ENCODE peak calls at places on chromosomes 12 and 14, in nine cellular contexts. One of them, this sample, is unnamed. For H3K4me1, the result is how much of the 10 kb centered on the place peaks cover.

GRCh38 chr12:123242083-123242904 is 9.1 kb downstream of the MTRFR start:
- DNase-seq in neural progenitor cell: no peak
- DNase-seq in fibroblast of lung: no peak
- DNase-seq in GM23338: no peak
- DNase-seq in PC-9: no peak
- DNase-seq in K562: no peak
- DNase-seq in GM12878: no peak
- DNase-seq in endothelial cell of umbilical vein: peak
- DNase-seq in HCT116: no peak
- DNase-seq in this sample: peak

GRCh38 chr12:119695034-119695433 is 27.1 kb downstream of the PRKAB1 start:
- DNase-seq in neural progenitor cell: peak
- DNase-seq in fibroblast of lung: peak
- DNase-seq in GM23338: peak
- DNase-seq in PC-9: no peak
- DNase-seq in K562: peak
- DNase-seq in GM12878: no peak
- DNase-seq in endothelial cell of umbilical vein: no peak
- DNase-seq in HCT116: no peak
- DNase-seq in this sample: no peak

GRCh38 chr14:54444701-54445100 is 3.5 kb upstream of the CNIH1 start:
- DNase-seq in neural progenitor cell: no peak
- DNase-seq in fibroblast of lung: no peak
- DNase-seq in GM23338: no peak
- DNase-seq in PC-9: no peak
- DNase-seq in K562: no peak
- DNase-seq in GM12878: no peak
- DNase-seq in endothelial cell of umbilical vein: no peak
- DNase-seq in HCT116: no peak
- DNase-seq in this sample: no peak

GRCh38 chr12:18690653-18691052 is 47.2 kb downstream of the PLCZ1 start:
- DNase-seq in neural progenitor cell: no peak
- DNase-seq in fibroblast of lung: peak
- DNase-seq in GM23338: no peak
- DNase-seq in PC-9: peak
- DNase-seq in K562: no peak
- DNase-seq in GM12878: no peak
- DNase-seq in endothelial cell of umbilical vein: no peak
- DNase-seq in HCT116: peak
- DNase-seq in this sample: peak

GRCh38 chr14:102525213-102526143 is 15.9 kb upstream of the ANKRD9 start:
- DNase-seq in neural progenitor cell: no peak
- DNase-seq in fibroblast of lung: peak
- DNase-seq in GM23338: no peak
- DNase-seq in PC-9: peak
- DNase-seq in K562: peak
- DNase-seq in GM12878: peak
- DNase-seq in endothelial cell of umbilical vein: no peak
- DNase-seq in HCT116: peak
- DNase-seq in this sample: peak

GRCh38 chr14:38623661-38624060 is 367.8 kb upstream of the CLEC14A start:
- DNase-seq in neural progenitor cell: no peak
- DNase-seq in fibroblast of lung: no peak
- DNase-seq in GM23338: no peak
- DNase-seq in PC-9: no peak
- DNase-seq in K562: no peak
- DNase-seq in GM12878: no peak
- DNase-seq in endothelial cell of umbilical vein: no peak
- DNase-seq in HCT116: no peak
- DNase-seq in this sample: no peak

GRCh38 chr12:116578051-116578450 is 18.9 kb downstream of the MAP1LC3B2 start:
- DNase-seq in neural progenitor cell: no peak
- DNase-seq in fibroblast of lung: no peak
- DNase-seq in GM23338: no peak
- DNase-seq in PC-9: no peak
- DNase-seq in K562: no peak
- DNase-seq in GM12878: no peak
- DNase-seq in endothelial cell of umbilical vein: no peak
- DNase-seq in HCT116: no peak
- DNase-seq in this sample: no peak

GRCh38 chr14:89851031-89851430 is 103.5 kb downstream of the EFCAB11 start:
- DNase-seq in neural progenitor cell: no peak
- DNase-seq in fibroblast of lung: peak
- DNase-seq in GM23338: no peak
- DNase-seq in PC-9: no peak
- DNase-seq in K562: no peak
- DNase-seq in GM12878: no peak
- DNase-seq in endothelial cell of umbilical vein: no peak
- DNase-seq in HCT116: no peak
- DNase-seq in this sample: no peak

GRCh38 chr12:76874027-76874426 is 4.8 kb downstream of the CSRP2 start:
- DNase-seq in neural progenitor cell: no peak
- DNase-seq in fibroblast of lung: no peak
- DNase-seq in GM23338: no peak
- DNase-seq in PC-9: no peak
- DNase-seq in K562: no peak
- DNase-seq in GM12878: no peak
- DNase-seq in endothelial cell of umbilical vein: no peak
- DNase-seq in HCT116: no peak
- DNase-seq in this sample: no peak

GRCh38 chr12:126093911-126094310 is 1028.7 kb downstream of the AACS start:
- DNase-seq in neural progenitor cell: peak
- DNase-seq in fibroblast of lung: no peak
- DNase-seq in GM23338: peak
- DNase-seq in PC-9: peak
- DNase-seq in K562: peak
- DNase-seq in GM12878: no peak
- DNase-seq in endothelial cell of umbilical vein: no peak
- DNase-seq in HCT116: no peak
- DNase-seq in this sample: peak

GRCh38 chr12:1885605-1886245 is 32.7 kb downstream of the CACNA2D4 start:
- DNase-seq in neural progenitor cell: no peak
- DNase-seq in fibroblast of lung: no peak
- DNase-seq in GM23338: no peak
- DNase-seq in PC-9: no peak
- DNase-seq in K562: no peak
- DNase-seq in GM12878: no peak
- DNase-seq in endothelial cell of umbilical vein: no peak
- DNase-seq in HCT116: no peak
- DNase-seq in this sample: no peak

GRCh38 chr12:29316772-29317171 is 64.2 kb downstream of the ERGIC2 start:
- DNase-seq in neural progenitor cell: peak
- DNase-seq in fibroblast of lung: no peak
- DNase-seq in GM23338: peak
- DNase-seq in PC-9: peak
- DNase-seq in K562: peak
- DNase-seq in GM12878: no peak
- DNase-seq in endothelial cell of umbilical vein: no peak
- DNase-seq in HCT116: no peak
- DNase-seq in this sample: peak

GRCh38 chr14:41446008-41446407 is 160.7 kb upstream of the LRFN5 start:
- DNase-seq in neural progenitor cell: no peak
- DNase-seq in fibroblast of lung: no peak
- DNase-seq in GM23338: peak
- DNase-seq in PC-9: no peak
- DNase-seq in K562: no peak
- DNase-seq in GM12878: no peak
- DNase-seq in endothelial cell of umbilical vein: no peak
- DNase-seq in HCT116: no peak
- DNase-seq in this sample: no peak

GRCh38 chr12:11711675-11712327 is 62.3 kb downstream of the ETV6 start:
- DNase-seq in neural progenitor cell: no peak
- DNase-seq in fibroblast of lung: peak
- DNase-seq in GM23338: no peak
- DNase-seq in PC-9: no peak
- DNase-seq in K562: no peak
- DNase-seq in GM12878: no peak
- DNase-seq in endothelial cell of umbilical vein: no peak
- DNase-seq in HCT116: no peak
- DNase-seq in this sample: no peak

GRCh38 chr12:70463997-70464396 is 97.9 kb downstream of the KCNMB4 start:
- DNase-seq in neural progenitor cell: no peak
- DNase-seq in fibroblast of lung: no peak
- DNase-seq in GM23338: no peak
- DNase-seq in PC-9: no peak
- DNase-seq in K562: no peak
- DNase-seq in GM12878: no peak
- DNase-seq in endothelial cell of umbilical vein: no peak
- DNase-seq in HCT116: no peak
- DNase-seq in this sample: no peak

GRCh38 chr12:132142679-132143327 is 1.3 kb downstream of the DDX51 start:
- DNase-seq in neural progenitor cell: no peak
- DNase-seq in fibroblast of lung: no peak
- DNase-seq in GM23338: no peak
- DNase-seq in PC-9: no peak
- DNase-seq in K562: no peak
- DNase-seq in GM12878: no peak
- DNase-seq in endothelial cell of umbilical vein: no peak
- DNase-seq in HCT116: no peak
- DNase-seq in this sample: no peak

GRCh38 chr12:132140918-132141841 is 2.9 kb downstream of the DDX51 start:
- DNase-seq in neural progenitor cell: no peak
- DNase-seq in fibroblast of lung: no peak
- DNase-seq in GM23338: no peak
- DNase-seq in PC-9: no peak
- DNase-seq in K562: no peak
- DNase-seq in GM12878: no peak
- DNase-seq in endothelial cell of umbilical vein: no peak
- DNase-seq in HCT116: no peak
- DNase-seq in this sample: no peak

GRCh38 chr12:132140501-132140900 is 3.6 kb downstream of the DDX51 start:
- DNase-seq in neural progenitor cell: no peak
- DNase-seq in fibroblast of lung: no peak
- DNase-seq in GM23338: no peak
- DNase-seq in PC-9: no peak
- DNase-seq in K562: no peak
- DNase-seq in GM12878: no peak
- DNase-seq in endothelial cell of umbilical vein: no peak
- DNase-seq in HCT116: no peak
- DNase-seq in this sample: no peak

GRCh38 chr12:132143328-132144071 is 619 bp downstream of the DDX51 start:
- DNase-seq in neural progenitor cell: peak
- DNase-seq in fibroblast of lung: no peak
- DNase-seq in GM23338: peak
- DNase-seq in PC-9: peak
- DNase-seq in K562: peak
- DNase-seq in GM12878: no peak
- DNase-seq in endothelial cell of umbilical vein: no peak
- DNase-seq in HCT116: no peak
- DNase-seq in this sample: peak

GRCh38 chr12:132141976-132142678 is 2.0 kb downstream of the DDX51 start:
- DNase-seq in neural progenitor cell: no peak
- DNase-seq in fibroblast of lung: no peak
- DNase-seq in GM23338: no peak
- DNase-seq in PC-9: no peak
- DNase-seq in K562: no peak
- DNase-seq in GM12878: no peak
- DNase-seq in endothelial cell of umbilical vein: no peak
- DNase-seq in HCT116: no peak
- DNase-seq in this sample: no peak
- TF ChIP-seq CTCF in neural progenitor cell: no peak
- TF ChIP-seq CTCF in fibroblast of lung: no peak
- TF ChIP-seq CTCF in GM23338: no peak
- TF ChIP-seq CTCF in PC-9: no peak
- TF ChIP-seq CTCF in K562: no peak
- TF ChIP-seq CTCF in GM12878: no peak
- TF ChIP-seq CTCF in endothelial cell of umbilical vein: no peak
- TF ChIP-seq CTCF in HCT116: no peak
- TF ChIP-seq CTCF in this sample: no peak

DNA sequence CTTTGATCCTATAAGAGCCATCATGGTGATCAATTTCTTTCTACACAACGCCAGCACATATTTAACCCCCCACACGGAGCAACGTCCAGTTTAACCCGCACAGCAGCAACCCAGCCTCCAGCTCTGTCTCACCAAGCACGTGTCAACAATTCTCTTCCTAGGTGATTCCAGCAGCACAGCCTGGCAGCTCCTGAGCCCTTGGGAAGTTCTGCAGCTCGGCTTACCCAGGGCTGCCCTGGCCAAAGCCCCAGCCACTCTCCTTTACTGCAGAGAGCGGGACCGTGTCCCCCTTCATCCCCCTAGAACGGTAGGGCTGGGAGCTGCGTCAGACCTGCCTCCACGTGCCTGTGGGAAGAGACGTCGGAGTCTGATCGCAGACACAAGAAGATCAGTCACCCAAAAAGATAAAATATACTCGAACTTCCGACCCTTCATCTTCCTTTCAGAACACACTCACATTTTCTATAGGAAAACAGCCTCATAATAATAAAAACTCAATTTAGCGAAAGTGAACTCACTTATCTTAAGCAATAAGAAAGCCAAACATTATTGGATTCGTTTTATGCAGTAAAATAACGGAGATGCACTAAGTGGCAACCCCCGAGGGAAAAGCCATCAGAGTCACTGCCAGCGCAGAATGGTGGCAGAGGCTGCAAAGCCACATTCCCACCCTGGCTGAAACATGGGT is 7.6 kb downstream of the TMEM121 start:
- DNase-seq in neural progenitor cell: no peak
- DNase-seq in fibroblast of lung: no peak
- DNase-seq in GM23338: no peak
- DNase-seq in PC-9: no peak
- DNase-seq in K562: no peak
- DNase-seq in GM12878: no peak
- DNase-seq in endothelial cell of umbilical vein: no peak
- DNase-seq in HCT116: no peak
- DNase-seq in this sample: no peak
- TF ChIP-seq EZH2 in neural progenitor cell: no peak
- TF ChIP-seq EZH2 in fibroblast of lung: no peak
- TF ChIP-seq EZH2 in GM23338: no peak
- TF ChIP-seq EZH2 in PC-9: no peak
- TF ChIP-seq EZH2 in K562: no peak
- TF ChIP-seq EZH2 in GM12878: no peak
- TF ChIP-seq EZH2 in endothelial cell of umbilical vein: no peak
- TF ChIP-seq EZH2 in HCT116: no peak
- TF ChIP-seq EZH2 in this sample: no peak

DNA sequence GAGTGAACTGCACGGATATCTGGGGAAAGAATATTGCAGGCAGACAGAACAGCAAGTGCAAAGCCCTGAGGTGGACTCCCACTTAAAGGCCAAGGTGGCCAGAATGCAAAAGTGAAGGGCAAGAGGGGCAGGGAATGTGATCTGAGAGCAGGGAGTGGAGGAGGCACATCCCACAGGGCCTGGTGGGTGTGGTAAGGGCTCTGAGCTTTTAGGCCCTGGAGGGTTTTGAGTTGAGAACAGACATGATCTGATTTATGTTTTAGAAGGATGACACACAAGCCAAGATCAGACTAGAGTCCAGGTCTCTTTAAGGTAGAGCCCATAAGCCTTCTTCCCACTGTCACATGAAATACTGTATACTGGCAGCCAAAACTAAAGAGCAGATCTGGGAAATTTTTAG is 162.5 kb downstream of the SLC38A4 start:
- DNase-seq in neural progenitor cell: no peak
- DNase-seq in fibroblast of lung: no peak
- DNase-seq in GM23338: no peak
- DNase-seq in PC-9: no peak
- DNase-seq in K562: peak
- DNase-seq in GM12878: no peak
- DNase-seq in endothelial cell of umbilical vein: no peak
- DNase-seq in HCT116: no peak
- DNase-seq in this sample: no peak
- H3K4me1 ChIP-seq in neural progenitor cell: under half
- H3K4me1 ChIP-seq in fibroblast of lung: under half
- H3K4me1 ChIP-seq in GM23338: under half
- H3K4me1 ChIP-seq in PC-9: half or more
- H3K4me1 ChIP-seq in K562: under half
- H3K4me1 ChIP-seq in GM12878: under half
- H3K4me1 ChIP-seq in endothelial cell of umbilical vein: half or more
- H3K4me1 ChIP-seq in HCT116: half or more
- H3K4me1 ChIP-seq in this sample: under half

GRCh38 chr14:75293920-75294648 is 15.5 kb downstream of the FOS start:
- DNase-seq in neural progenitor cell: peak
- DNase-seq in fibroblast of lung: peak
- DNase-seq in GM23338: peak
- DNase-seq in PC-9: peak
- DNase-seq in K562: peak
- DNase-seq in GM12878: no peak
- DNase-seq in endothelial cell of umbilical vein: peak
- DNase-seq in HCT116: peak
- DNase-seq in this sample: peak
- TF ChIP-seq CTCF in neural progenitor cell: no peak
- TF ChIP-seq CTCF in fibroblast of lung: peak
- TF ChIP-seq CTCF in GM23338: no peak
- TF ChIP-seq CTCF in PC-9: no peak
- TF ChIP-seq CTCF in K562: no peak
- TF ChIP-seq CTCF in GM12878: no peak
- TF ChIP-seq CTCF in endothelial cell of umbilical vein: no peak
- TF ChIP-seq CTCF in HCT116: no peak
- TF ChIP-seq CTCF in this sample: no peak

This sample was measured in hepatocyte.